ENCODE peak calls at places on chromosomes 11 and 22, in four cellular contexts. Y is stimulated activated CD4-positive, alpha-beta T cell treated with anti-CD3 and anti-CD28 coated beads, Interleukin-1b, Interleukin-23, amount 100 ng/mL, for 1 hour; Q is AML-193; J is AG10803. S is an unnamed sample.

GRCh38 chr11:66743271-66743968 is 14.4 kb upstream of the SPTBN2 start:
- DNase-seq in Y (no peak), Q (no peak), J (no peak), S (no peak)

GRCh38 chr22:35070451-35071093 is 4.6 kb downstream of the ISX start:
- DNase-seq in Y (no peak), Q (no peak), J (no peak), S (no peak)

GRCh38 chr22:47198801-47199251 is 436.4 kb downstream of the TBC1D22A start:
- DNase-seq in Y (no peak), Q (no peak), J (no peak), S (no peak)

GRCh38 chr11:134275534-134276395 is at the start of gene GLB1L3:
- DNase-seq in Y (peak), Q (no peak), J (peak), S (peak)

GRCh38 chr11:35031869-35032268 is 107.1 kb upstream of the CD44 start:
- DNase-seq in Y (no peak), Q (no peak), J (no peak), S (peak)

GRCh38 chr11:46345131-46345597 is 2.1 kb upstream of the DGKZ start:
- DNase-seq in Y (no peak), Q (peak), J (no peak), S (no peak)

GRCh38 chr11:68213135-68213515 is at the start of gene KMT5B:
- DNase-seq in Y (no peak), Q (no peak), J (peak), S (no peak)

GRCh38 chr11:105206633-105207032 is 67.1 kb upstream of the CARD18 start:
- DNase-seq in Y (no peak), Q (no peak), J (no peak), S (no peak)

GRCh38 chr11:45368697-45369096 is 82.6 kb upstream of the SYT13 start:
- DNase-seq in Y (no peak), Q (no peak), J (no peak), S (no peak)

GRCh38 chr11:119525180-119525854 is 102.3 kb upstream of the THY1 start:
- DNase-seq in Y (no peak), Q (peak), J (no peak), S (no peak)

GRCh38 chr11:65429724-65430405 is 7.3 kb downstream of the NEAT1 start:
- DNase-seq in Y (no peak), Q (peak), J (peak), S (peak)

GRCh38 chr11:41714101-41714500 is 254.6 kb upstream of the LRRC4C start:
- DNase-seq in Y (no peak), Q (no peak), J (peak), S (no peak)

GRCh38 chr11:27451528-27451927 is 21.1 kb downstream of the LGR4 start:
- DNase-seq in Y (no peak), Q (no peak), J (peak), S (peak)

GRCh38 chr22:26072611-26073010 is 96.7 kb upstream of the SEZ6L start:
- DNase-seq in Y (no peak), Q (no peak), J (no peak), S (no peak)

GRCh38 chr11:67465190-67465522 is 3.9 kb downstream of the TMEM134 start:
- DNase-seq in Y (no peak), Q (no peak), J (no peak), S (no peak)

GRCh38 chr11:27864046-27865025 is 164.1 kb upstream of the BDNF start:
- DNase-seq in Y (no peak), Q (no peak), J (peak), S (no peak)